ENCODE peak calls at places on chromosomes 4 and X, in five cellular contexts. One of them, this sample, is unnamed.

GRCh38 chr4:42656736-42656985 is 244 bp downstream of the ATP8A1 start:
- DNase-seq in SJSA1: no peak
- DNase-seq in activated CD4-positive, alpha-beta T cell treated with anti-CD3 and anti-CD28 coated beads, Interleukin-2, amount 50 U/mL, for 1 hour: no peak
- DNase-seq in C1 segment of cervical spinal cord: no peak
- DNase-seq in ELR: no peak
- DNase-seq in this sample: peak

GRCh38 chr4:1453731-1454130 is 47.5 kb upstream of the NKX1-1 start:
- DNase-seq in SJSA1: no peak
- DNase-seq in activated CD4-positive, alpha-beta T cell treated with anti-CD3 and anti-CD28 coated beads, Interleukin-2, amount 50 U/mL, for 1 hour: no peak
- DNase-seq in C1 segment of cervical spinal cord: no peak
- DNase-seq in ELR: no peak
- DNase-seq in this sample: no peak

GRCh38 chr4:15719506-15719905 is 16.6 kb downstream of the BST1 start:
- DNase-seq in SJSA1: no peak
- DNase-seq in activated CD4-positive, alpha-beta T cell treated with anti-CD3 and anti-CD28 coated beads, Interleukin-2, amount 50 U/mL, for 1 hour: no peak
- DNase-seq in C1 segment of cervical spinal cord: no peak
- DNase-seq in ELR: no peak
- DNase-seq in this sample: no peak

GRCh38 chr4:89356086-89356485 is 48.5 kb upstream of the GPRIN3 start:
- DNase-seq in SJSA1: no peak
- DNase-seq in activated CD4-positive, alpha-beta T cell treated with anti-CD3 and anti-CD28 coated beads, Interleukin-2, amount 50 U/mL, for 1 hour: no peak
- DNase-seq in C1 segment of cervical spinal cord: no peak
- DNase-seq in ELR: no peak
- DNase-seq in this sample: no peak

GRCh38 chrX:51420610-51421009 is 75.8 kb downstream of the NUDT11 start:
- DNase-seq in SJSA1: peak
- DNase-seq in activated CD4-positive, alpha-beta T cell treated with anti-CD3 and anti-CD28 coated beads, Interleukin-2, amount 50 U/mL, for 1 hour: peak
- DNase-seq in C1 segment of cervical spinal cord: no peak
- DNase-seq in ELR: peak
- DNase-seq in this sample: peak

GRCh38 chr4:182862166-182862875 is 54.9 kb downstream of the DCTD start:
- DNase-seq in SJSA1: no peak
- DNase-seq in activated CD4-positive, alpha-beta T cell treated with anti-CD3 and anti-CD28 coated beads, Interleukin-2, amount 50 U/mL, for 1 hour: no peak
- DNase-seq in C1 segment of cervical spinal cord: no peak
- DNase-seq in ELR: no peak
- DNase-seq in this sample: no peak

GRCh38 chr4:63528592-63528991 is 880.7 kb downstream of the TECRL start:
- DNase-seq in SJSA1: no peak
- DNase-seq in activated CD4-positive, alpha-beta T cell treated with anti-CD3 and anti-CD28 coated beads, Interleukin-2, amount 50 U/mL, for 1 hour: no peak
- DNase-seq in C1 segment of cervical spinal cord: no peak
- DNase-seq in ELR: peak
- DNase-seq in this sample: peak

GRCh38 chrX:153900806-153901752 is 3.4 kb upstream of the AVPR2 start:
- DNase-seq in SJSA1: peak
- DNase-seq in activated CD4-positive, alpha-beta T cell treated with anti-CD3 and anti-CD28 coated beads, Interleukin-2, amount 50 U/mL, for 1 hour: peak
- DNase-seq in C1 segment of cervical spinal cord: no peak
- DNase-seq in ELR: peak
- DNase-seq in this sample: peak

GRCh38 chrX:9195199-9195880 is 161.4 kb upstream of the FAM9B start:
- DNase-seq in SJSA1: no peak
- DNase-seq in activated CD4-positive, alpha-beta T cell treated with anti-CD3 and anti-CD28 coated beads, Interleukin-2, amount 50 U/mL, for 1 hour: no peak
- DNase-seq in C1 segment of cervical spinal cord: no peak
- DNase-seq in ELR: no peak
- DNase-seq in this sample: no peak

GRCh38 chrX:24659646-24660045 is 12.5 kb upstream of the PCYT1B start:
- DNase-seq in SJSA1: no peak
- DNase-seq in activated CD4-positive, alpha-beta T cell treated with anti-CD3 and anti-CD28 coated beads, Interleukin-2, amount 50 U/mL, for 1 hour: no peak
- DNase-seq in C1 segment of cervical spinal cord: no peak
- DNase-seq in ELR: no peak
- DNase-seq in this sample: no peak

GRCh38 chrX:139762400-139763183 is 54.6 kb upstream of the MCF2 start:
- DNase-seq in SJSA1: no peak
- DNase-seq in activated CD4-positive, alpha-beta T cell treated with anti-CD3 and anti-CD28 coated beads, Interleukin-2, amount 50 U/mL, for 1 hour: no peak
- DNase-seq in C1 segment of cervical spinal cord: no peak
- DNase-seq in ELR: no peak
- DNase-seq in this sample: no peak

GRCh38 chr4:8336412-8337075 is 67.0 kb downstream of the HTRA3 start:
- DNase-seq in SJSA1: no peak
- DNase-seq in activated CD4-positive, alpha-beta T cell treated with anti-CD3 and anti-CD28 coated beads, Interleukin-2, amount 50 U/mL, for 1 hour: no peak
- DNase-seq in C1 segment of cervical spinal cord: no peak
- DNase-seq in ELR: peak
- DNase-seq in this sample: peak

GRCh38 chr4:17580969-17581368 is 4.0 kb downstream of the LAP3 start:
- DNase-seq in SJSA1: peak
- DNase-seq in activated CD4-positive, alpha-beta T cell treated with anti-CD3 and anti-CD28 coated beads, Interleukin-2, amount 50 U/mL, for 1 hour: no peak
- DNase-seq in C1 segment of cervical spinal cord: no peak
- DNase-seq in ELR: peak
- DNase-seq in this sample: peak

GRCh38 chr4:122739174-122739573 is 6.7 kb downstream of the BBS12 start:
- DNase-seq in SJSA1: peak
- DNase-seq in activated CD4-positive, alpha-beta T cell treated with anti-CD3 and anti-CD28 coated beads, Interleukin-2, amount 50 U/mL, for 1 hour: no peak
- DNase-seq in C1 segment of cervical spinal cord: no peak
- DNase-seq in ELR: peak
- DNase-seq in this sample: peak

GRCh38 chr4:10144971-10145370 is 28.4 kb upstream of the WDR1 start:
- DNase-seq in SJSA1: no peak
- DNase-seq in activated CD4-positive, alpha-beta T cell treated with anti-CD3 and anti-CD28 coated beads, Interleukin-2, amount 50 U/mL, for 1 hour: no peak
- DNase-seq in C1 segment of cervical spinal cord: no peak
- DNase-seq in ELR: no peak
- DNase-seq in this sample: no peak

GRCh38 chr4:75786526-75786925 is 62.1 kb downstream of the USO1 start:
- DNase-seq in SJSA1: no peak
- DNase-seq in activated CD4-positive, alpha-beta T cell treated with anti-CD3 and anti-CD28 coated beads, Interleukin-2, amount 50 U/mL, for 1 hour: no peak
- DNase-seq in C1 segment of cervical spinal cord: no peak
- DNase-seq in ELR: no peak
- DNase-seq in this sample: no peak

GRCh38 chrX:150405576-150405975 is 42.5 kb downstream of the MAMLD1 start:
- DNase-seq in SJSA1: no peak
- DNase-seq in activated CD4-positive, alpha-beta T cell treated with anti-CD3 and anti-CD28 coated beads, Interleukin-2, amount 50 U/mL, for 1 hour: no peak
- DNase-seq in C1 segment of cervical spinal cord: no peak
- DNase-seq in ELR: peak
- DNase-seq in this sample: peak

GRCh38 chr4:158538176-158538575 is 16.5 kb downstream of the RXFP1 start:
- DNase-seq in SJSA1: no peak
- DNase-seq in activated CD4-positive, alpha-beta T cell treated with anti-CD3 and anti-CD28 coated beads, Interleukin-2, amount 50 U/mL, for 1 hour: no peak
- DNase-seq in C1 segment of cervical spinal cord: no peak
- DNase-seq in ELR: peak
- DNase-seq in this sample: peak

GRCh38 chr4:122514671-122515070 is 58.1 kb upstream of the IL2 start:
- DNase-seq in SJSA1: no peak
- DNase-seq in activated CD4-positive, alpha-beta T cell treated with anti-CD3 and anti-CD28 coated beads, Interleukin-2, amount 50 U/mL, for 1 hour: no peak
- DNase-seq in C1 segment of cervical spinal cord: no peak
- DNase-seq in ELR: no peak
- DNase-seq in this sample: no peak

GRCh38 chr4:98482847-98483806 is 175.3 kb downstream of the TSPAN5 start:
- DNase-seq in SJSA1: peak
- DNase-seq in activated CD4-positive, alpha-beta T cell treated with anti-CD3 and anti-CD28 coated beads, Interleukin-2, amount 50 U/mL, for 1 hour: no peak
- DNase-seq in C1 segment of cervical spinal cord: no peak
- DNase-seq in ELR: peak
- DNase-seq in this sample: peak

GRCh38 chr4:115424852-115425251 is 311.4 kb upstream of the NDST4 start:
- DNase-seq in SJSA1: no peak
- DNase-seq in activated CD4-positive, alpha-beta T cell treated with anti-CD3 and anti-CD28 coated beads, Interleukin-2, amount 50 U/mL, for 1 hour: no peak
- DNase-seq in C1 segment of cervical spinal cord: no peak
- DNase-seq in ELR: no peak
- DNase-seq in this sample: peak